ENCODE peak calls at places on chromosome 1, in four cellular contexts. D is AG09309, R is SK-MEL-5, F is HS-5. I is an unnamed sample.

GRCh38 chr1:234715252-234715945 is 105.4 kb upstream of the IRF2BP2 start:
- DNase-seq in D (no peak), R (no peak), F (no peak), I (no peak)

GRCh38 chr1:109184657-109185056 is 29.1 kb upstream of the SARS1 start:
- DNase-seq in D (no peak), R (no peak), F (no peak), I (no peak)

GRCh38 chr1:78649628-78650027 is at the start of gene IFI44:
- DNase-seq in D (peak), R (peak), F (peak), I (peak)

GRCh38 chr1:67052741-67053534 is 1.0 kb downstream of the SLC35D1 start:
- DNase-seq in D (no peak), R (peak), F (peak), I (no peak)

GRCh38 chr1:26059906-26060305 is 7.5 kb downstream of the TRIM63 start:
- DNase-seq in D (no peak), R (no peak), F (no peak), I (no peak)

GRCh38 chr1:23222742-23223141 is 5.4 kb upstream of the HTR1D start:
- DNase-seq in D (no peak), R (no peak), F (no peak), I (no peak)

GRCh38 chr1:158112994-158113758 is 67.5 kb upstream of the CD1D start:
- DNase-seq in D (no peak), R (peak), F (no peak), I (no peak)

GRCh38 chr1:200366577-200367253 is 43.1 kb downstream of the ZNF281 start:
- DNase-seq in D (no peak), R (no peak), F (no peak), I (no peak)

GRCh38 chr1:35190784-35191183 is 2.2 kb downstream of the SFPQ start:
- DNase-seq in D (no peak), R (no peak), F (no peak), I (no peak)

GRCh38 chr1:218349365-218350021 is 4.4 kb downstream of the TGFB2 start:
- DNase-seq in D (no peak), R (no peak), F (no peak), I (no peak)

GRCh38 chr1:162328507-162328906 is 48.1 kb downstream of the SPATA46 start:
- DNase-seq in D (no peak), R (no peak), F (no peak), I (no peak)

GRCh38 chr1:109514846-109515245 is 5.3 kb upstream of the AMIGO1 start:
- DNase-seq in D (no peak), R (no peak), F (no peak), I (no peak)